ENCODE peak calls at places on chromosomes 16 and 17, in ten cellular contexts. J is stimulated activated CD4-positive, alpha-beta T cell treated with anti-CD3 and anti-CD28 coated beads, Interleukin-1b, Interleukin-23, amount 100 ng/mL, for 24 hours; S is GM20000; P is HFF-Myc; H is central memory CD4-positive, alpha-beta T cell; E is iPS DF 19.7; M is mucosa of gallbladder; C is AG10803; Y is T-helper 17 cell; Q is nephron progenitor cell. F is an unnamed sample.

GRCh38 chr17:74512041-74512440 is 19.2 kb downstream of the CD300LB start:
- DNase-seq in J (no peak), S (no peak), P (no peak), H (no peak), E (no peak), M (peak), C (peak), Y (no peak), Q (no peak), F (no peak)

GRCh38 chr17:882827-883585 is 96.6 kb downstream of the NXN start:
- DNase-seq in J (no peak), S (no peak), P (no peak), H (no peak), E (peak), M (peak), C (peak), Y (no peak), Q (peak), F (no peak)

GRCh38 chr17:66630379-66630778 is 204.5 kb upstream of the CACNG5 start:
- DNase-seq in J (no peak), S (no peak), P (no peak), H (no peak), E (no peak), M (no peak), C (no peak), Y (no peak), Q (no peak), F (no peak)

GRCh38 chr17:44587339-44587738 is 30.1 kb downstream of the FZD2 start:
- DNase-seq in J (no peak), S (no peak), P (peak), H (no peak), E (no peak), M (peak), C (peak), Y (no peak), Q (no peak), F (no peak)

GRCh38 chr17:50361561-50362480 is 11.2 kb downstream of the MRPL27 start:
- DNase-seq in J (no peak), S (peak), P (peak), H (peak), E (no peak), M (peak), C (peak), Y (peak), Q (peak), F (peak)

GRCh38 chr17:27545562-27546229 is 85.3 kb upstream of the LGALS9 start:
- DNase-seq in J (no peak), S (no peak), P (no peak), H (no peak), E (no peak), M (no peak), C (peak), Y (no peak), Q (peak), F (no peak)

GRCh38 chr17:80798595-80799552 is 192.8 kb upstream of the CHMP6 start:
- DNase-seq in J (no peak), S (no peak), P (no peak), H (no peak), E (no peak), M (no peak), C (no peak), Y (no peak), Q (peak), F (no peak)

GRCh38 chr16:70657956-70658355 is 11.6 kb downstream of the IL34 start:
- DNase-seq in J (no peak), S (no peak), P (no peak), H (no peak), E (no peak), M (no peak), C (no peak), Y (no peak), Q (no peak), F (no peak)

GRCh38 chr16:74456290-74456625 is 35.0 kb upstream of the CLEC18B start:
- DNase-seq in J (no peak), S (no peak), P (no peak), H (no peak), E (no peak), M (no peak), C (no peak), Y (no peak), Q (no peak), F (no peak)

GRCh38 chr16:72895951-72896350 is 152.0 kb downstream of the ZFHX3 start:
- DNase-seq in J (no peak), S (no peak), P (no peak), H (no peak), E (no peak), M (no peak), C (peak), Y (no peak), Q (no peak), F (no peak)

GRCh38 chr16:590165-590874 is 454 bp downstream of the RAB40C start:
- DNase-seq in J (no peak), S (no peak), P (no peak), H (no peak), E (no peak), M (no peak), C (peak), Y (no peak), Q (no peak), F (no peak)

GRCh38 chr17:10210151-10210574 is 11.8 kb upstream of the GAS7 start:
- DNase-seq in J (no peak), S (no peak), P (peak), H (no peak), E (peak), M (no peak), C (peak), Y (no peak), Q (no peak), F (no peak)

GRCh38 chr17:62870581-62870964 is 62.5 kb upstream of the MARCHF10 start:
- DNase-seq in J (no peak), S (no peak), P (no peak), H (no peak), E (peak), M (no peak), C (peak), Y (no peak), Q (peak), F (no peak)

GRCh38 chr17:7992924-7993323 is 9.5 kb upstream of the GUCY2D start:
- DNase-seq in J (no peak), S (no peak), P (no peak), H (no peak), E (no peak), M (no peak), C (no peak), Y (no peak), Q (no peak), F (no peak)

GRCh38 chr17:83080641-83081560 is 1.5 kb downstream of the METRNL start:
- DNase-seq in J (no peak), S (peak), P (no peak), H (no peak), E (no peak), M (peak), C (no peak), Y (no peak), Q (peak), F (peak)

GRCh38 chr16:1787322-1788094 is 4.7 kb downstream of the NUBP2 start:
- DNase-seq in J (no peak), S (no peak), P (no peak), H (no peak), E (no peak), M (no peak), C (no peak), Y (peak), Q (peak), F (no peak)

GRCh38 chr17:60557805-60558204 is 31.8 kb upstream of the APPBP2 start:
- DNase-seq in J (no peak), S (no peak), P (no peak), H (no peak), E (no peak), M (no peak), C (no peak), Y (no peak), Q (no peak), F (no peak)

GRCh38 chr16:24776486-24777220 is 47.2 kb downstream of the TNRC6A start:
- DNase-seq in J (no peak), S (no peak), P (no peak), H (no peak), E (no peak), M (no peak), C (peak), Y (no peak), Q (no peak), F (no peak)

GRCh38 chr16:30843501-30843900 is 50.4 kb downstream of the BCL7C start:
- DNase-seq in J (no peak), S (no peak), P (no peak), H (no peak), E (no peak), M (no peak), C (no peak), Y (no peak), Q (no peak), F (no peak)

GRCh38 chr16:11165349-11165748 is 90.7 kb downstream of the SOCS1 start:
- DNase-seq in J (no peak), S (no peak), P (no peak), H (no peak), E (no peak), M (no peak), C (no peak), Y (no peak), Q (no peak), F (no peak)

GRCh38 chr16:81652798-81653505 is 126.1 kb upstream of the PLCG2 start:
- DNase-seq in J (no peak), S (peak), P (no peak), H (no peak), E (no peak), M (no peak), C (no peak), Y (no peak), Q (no peak), F (peak)

GRCh38 chr17:60139438-60140285 is 10.1 kb upstream of the CA4 start:
- DNase-seq in J (peak), S (peak), P (no peak), H (peak), E (no peak), M (peak), C (peak), Y (peak), Q (peak), F (peak)

GRCh38 chr17:27408891-27409290 is 47.4 kb upstream of the KSR1 start:
- DNase-seq in J (no peak), S (no peak), P (no peak), H (no peak), E (no peak), M (no peak), C (peak), Y (no peak), Q (no peak), F (no peak)

GRCh38 chr17:6752068-6752909 is 3.6 kb upstream of the XAF1 start:
- DNase-seq in J (no peak), S (no peak), P (peak), H (no peak), E (no peak), M (peak), C (peak), Y (no peak), Q (no peak), F (no peak)

GRCh38 chr17:78488867-78489634 is 88.1 kb downstream of the DNAH17 start:
- DNase-seq in J (no peak), S (no peak), P (no peak), H (no peak), E (no peak), M (no peak), C (no peak), Y (no peak), Q (no peak), F (no peak)

GRCh38 chr17:1300580-1300905 is 21.1 kb downstream of the TRARG1 start:
- DNase-seq in J (no peak), S (no peak), P (no peak), H (no peak), E (no peak), M (no peak), C (no peak), Y (no peak), Q (no peak), F (no peak)

GRCh38 chr17:48624544-48625501 is 1.3 kb downstream of the HOXB9 start:
- DNase-seq in J (no peak), S (no peak), P (no peak), H (peak), E (no peak), M (no peak), C (peak), Y (no peak), Q (no peak), F (peak)

GRCh38 chr17:57604771-57605733 is 140.0 kb downstream of the CCDC182 start:
- DNase-seq in J (no peak), S (peak), P (no peak), H (peak), E (no peak), M (peak), C (peak), Y (no peak), Q (peak), F (peak)

GRCh38 chr17:75854111-75854748 is 905 bp downstream of the WBP2 start:
- DNase-seq in J (no peak), S (no peak), P (no peak), H (no peak), E (no peak), M (no peak), C (peak), Y (no peak), Q (no peak), F (no peak)